ENCODE peak calls at places on chromosomes 13 and 19, in eight cellular contexts. G is H1, S is breast epithelium, B is psoas muscle, P is cardiac muscle cell, L is thoracic aorta, I is tibial nerve, T is uterus. M is an unnamed sample. For H3K27me3, the result is how much of the 10 kb centered on the place peaks cover.

GRCh38 chr13:48393030-48393697 is 19.7 kb downstream of the LPAR6 start:
- DNase-seq in G (no peak), S (no peak), B (no peak), P (no peak), L (no peak), I (no peak), T (no peak), M (no peak)

GRCh38 chr13:28653111-28653510 is 5.8 kb upstream of the POMP start:
- DNase-seq in G (no peak), S (no peak), B (no peak), P (no peak), L (no peak), I (no peak), T (no peak), M (no peak)

GRCh38 chr19:32811151-32811550 is 58.4 kb downstream of the SLC7A9 start:
- DNase-seq in G (no peak), S (no peak), B (no peak), P (no peak), L (no peak), I (no peak), T (no peak), M (no peak)

GRCh38 chr13:75739244-75739868 is 103.2 kb downstream of the LMO7 start:
- DNase-seq in G (no peak), S (no peak), B (no peak), P (no peak), L (no peak), I (no peak), T (no peak), M (no peak)

GRCh38 chr13:78401833-78402232 is 201.5 kb downstream of the POU4F1 start:
- DNase-seq in G (no peak), S (no peak), B (no peak), P (no peak), L (no peak), I (no peak), T (no peak), M (no peak)

GRCh38 chr13:109154546-109154945 is 525.1 kb downstream of the MYO16 start:
- DNase-seq in G (no peak), S (no peak), B (no peak), P (no peak), L (no peak), I (no peak), T (no peak), M (no peak)

GRCh38 chr13:42384265-42384664 is 112.3 kb downstream of the AKAP11 start:
- DNase-seq in G (no peak), S (no peak), B (no peak), P (no peak), L (no peak), I (no peak), T (no peak), M (no peak)

GRCh38 chr19:34664168-34664567 is 12.8 kb downstream of the SCGB2B2 start:
- DNase-seq in G (no peak), S (peak), B (peak), P (no peak), L (no peak), I (no peak), T (no peak), M (no peak)

GRCh38 chr13:81493144-81493543 is 1152.2 kb upstream of the SPRY2 start:
- DNase-seq in G (no peak), S (no peak), B (no peak), P (peak), L (no peak), I (no peak), T (no peak), M (no peak)

GRCh38 chr19:1816530-1817298 is 4.6 kb upstream of the ATP8B3 start:
- DNase-seq in G (no peak), S (no peak), B (no peak), P (no peak), L (no peak), I (no peak), T (no peak), M (no peak)

GRCh38 chr19:54653181-54653809 is 9.5 kb upstream of the LILRB4 start:
- DNase-seq in G (no peak), S (no peak), B (no peak), P (peak), L (no peak), I (no peak), T (no peak), M (no peak)

GRCh38 chr13:99760456-99760855 is 211.1 kb downstream of the ZIC5 start:
- DNase-seq in G (no peak), S (no peak), B (no peak), P (no peak), L (no peak), I (no peak), T (no peak), M (no peak)

GRCh38 chr13:113967729-113968462 is 6.0 kb downstream of the C13orf46 start:
- DNase-seq in G (no peak), S (no peak), B (peak), P (no peak), L (peak), I (no peak), T (no peak), M (no peak)

GRCh38 chr13:98823442-98823841 is 71.0 kb upstream of the SLC15A1 start:
- DNase-seq in G (no peak), S (no peak), B (no peak), P (no peak), L (no peak), I (no peak), T (no peak), M (no peak)

GRCh38 chr19:38683393-38684077 is 36.1 kb downstream of the ACTN4 start:
- DNase-seq in G (peak), S (peak), B (peak), P (peak), L (no peak), I (no peak), T (peak), M (no peak)

GRCh38 chr13:39385621-39386231 is 217.3 kb downstream of the LHFPL6 start:
- DNase-seq in G (peak), S (no peak), B (no peak), P (peak), L (no peak), I (no peak), T (no peak), M (no peak)

GRCh38 chr13:80753951-80754350 is 413.0 kb upstream of the SPRY2 start:
- DNase-seq in G (no peak), S (no peak), B (no peak), P (no peak), L (no peak), I (no peak), T (no peak), M (no peak)

GRCh38 chr19:18340237-18340989 is at the start of gene PGPEP1:
- DNase-seq in G (no peak), S (peak), B (peak), P (peak), L (no peak), I (peak), T (peak), M (peak)
- H3K27ac ChIP-seq in G (no peak), S (peak), B (peak), P (no peak), L (peak), I (peak), T (peak), M (peak)

GRCh38 chr13:91017669-91018053 is 329.8 kb upstream of the MIR17HG start:
- DNase-seq in G (peak), S (no peak), B (no peak), P (peak), L (no peak), I (no peak), T (no peak), M (no peak)
- TF ChIP-seq CTCF in G (no peak), S (no peak), B (no peak), P (no peak), L (no peak), I (no peak), T (no peak), M (no peak)

DNA sequence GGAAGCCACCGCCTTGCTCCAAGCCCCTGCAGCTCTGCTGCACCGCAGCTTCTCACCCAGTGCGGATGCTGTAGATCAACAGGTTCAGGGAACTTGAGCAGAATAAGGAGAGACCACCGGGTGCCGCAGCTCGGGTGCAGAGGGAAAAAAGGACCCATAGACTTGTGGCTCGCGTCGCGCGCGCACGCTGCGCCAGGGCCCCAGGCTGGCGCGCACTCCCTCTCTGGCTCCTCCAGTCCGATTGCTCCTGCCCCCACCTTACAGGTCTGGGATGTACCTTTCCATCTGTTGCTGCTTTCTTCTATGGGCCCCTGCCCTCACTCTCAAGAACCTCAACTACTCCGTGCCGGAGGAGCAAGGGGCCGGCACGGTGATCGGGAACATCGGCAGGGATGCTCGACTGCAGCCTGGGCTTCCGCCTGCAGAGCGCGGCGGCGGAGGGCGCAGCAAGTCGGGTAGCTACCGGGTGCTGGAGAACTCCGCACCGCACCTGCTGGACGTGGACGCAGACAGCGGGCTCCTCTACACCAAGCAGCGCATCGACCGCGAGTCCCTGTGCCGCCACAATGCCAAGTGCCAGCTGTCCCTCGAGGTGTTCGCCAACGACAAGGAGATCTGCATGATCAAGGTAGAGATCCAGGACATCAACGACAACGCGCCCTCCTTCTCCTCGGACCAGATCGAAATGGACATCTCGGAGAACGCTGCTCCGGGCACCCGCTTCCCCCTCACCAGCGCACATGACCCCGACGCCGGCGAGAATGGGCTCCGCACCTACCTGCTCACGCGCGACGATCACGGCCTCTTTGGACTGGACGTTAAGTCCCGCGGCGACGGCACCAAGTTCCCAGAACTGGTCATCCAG is 964 bp downstream of the PCDH17 start:
- DNase-seq in G (no peak), S (peak), B (peak), P (peak), L (no peak), I (no peak), T (no peak), M (peak)
- H3K27me3 ChIP-seq in G (half or more), S (half or more), B (under half), P (under half), L (under half), I (under half), T (under half), M (under half)

DNA sequence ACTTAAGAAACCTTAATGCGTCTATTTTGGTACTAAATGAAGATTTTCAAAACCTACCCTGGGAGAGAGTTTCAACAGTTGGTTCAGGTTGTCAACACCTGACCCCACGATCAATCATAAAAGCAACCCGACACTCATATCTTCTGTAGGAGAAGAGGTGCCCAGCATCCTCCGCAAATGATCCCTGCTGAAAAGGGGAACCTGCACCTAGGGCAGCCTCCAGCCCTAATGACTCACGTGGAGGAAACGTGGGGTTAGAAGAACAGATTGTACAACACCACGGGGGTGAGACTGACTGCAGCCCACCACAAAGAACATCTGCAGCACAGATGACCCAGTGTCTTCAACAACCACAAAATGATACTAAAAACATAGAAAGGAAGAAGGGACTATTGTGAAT is 116.3 kb downstream of the RAB20 start:
- DNase-seq in G (no peak), S (no peak), B (no peak), P (peak), L (no peak), I (no peak), T (no peak), M (no peak)
- H3K27ac ChIP-seq in G (no peak), S (peak), B (no peak), P (no peak), L (peak), I (no peak), T (no peak), M (no peak)

DNA sequence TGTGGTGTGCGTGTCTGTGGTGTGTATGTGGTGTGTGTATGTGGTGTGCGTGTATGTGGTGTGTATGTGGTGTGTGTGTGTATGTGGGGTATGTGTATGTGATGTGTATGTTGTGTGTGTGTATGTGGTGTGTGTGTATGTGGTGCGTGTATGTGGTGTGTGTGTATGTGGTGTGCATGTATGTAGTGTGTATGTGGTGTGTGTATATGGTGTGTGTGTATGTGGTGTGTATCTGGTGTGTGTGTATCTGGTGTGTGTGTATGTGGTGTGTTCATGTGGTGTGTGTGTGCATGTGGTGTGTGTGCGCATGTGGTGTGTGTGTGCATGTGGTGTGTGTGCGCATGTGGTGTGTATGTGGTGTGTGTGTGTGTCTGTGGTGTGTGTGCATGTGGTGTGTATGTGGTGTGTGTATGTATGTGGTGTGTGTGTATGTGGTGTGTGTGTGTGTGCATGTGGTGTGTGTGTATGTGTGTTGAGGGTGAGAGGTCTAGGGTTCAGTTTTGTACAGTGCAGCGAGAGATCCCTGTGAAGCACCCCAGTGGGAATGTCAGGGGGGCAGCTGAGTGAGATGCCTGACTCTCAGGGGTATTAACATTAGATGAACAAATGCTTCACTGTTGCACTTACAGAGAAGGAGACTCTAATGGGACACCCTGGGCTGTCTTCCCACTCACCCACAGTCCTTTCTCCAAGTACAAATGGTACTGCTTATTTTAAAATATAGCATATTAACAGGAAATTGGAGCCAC is 61.3 kb upstream of the MEDAG start:
- DNase-seq in G (no peak), S (no peak), B (no peak), P (no peak), L (no peak), I (no peak), T (no peak), M (no peak)
- TF ChIP-seq CTCF in G (no peak), S (no peak), B (no peak), P (no peak), L (no peak), I (no peak), T (no peak), M (no peak)

GRCh38 chr13:47213057-47213456 is 316.2 kb upstream of the HTR2A start:
- DNase-seq in G (no peak), S (no peak), B (no peak), P (no peak), L (no peak), I (no peak), T (no peak), M (no peak)
- H3K27me3 ChIP-seq in G (under half), S (under half), B (under half), P (under half), L (under half), I (under half), T (under half), M (under half)